ENCODE peak calls at places on chromosomes 13 and 19, in four cellular contexts. F is IMR-90, C is K562, U is GM12878. Q is an unnamed sample.

GRCh38 chr13:50518791-50519201 is 324.7 kb downstream of the DLEU7 start:
- DNase-seq in F (peak), U (no peak), C (no peak), Q (no peak)

GRCh38 chr13:111027481-111028439 is 87.3 kb upstream of the ARHGEF7 start:
- DNase-seq in F (peak), U (no peak), C (no peak), Q (no peak)

GRCh38 chr19:44539236-44539819 is 9.9 kb upstream of the CEACAM20 start:
- DNase-seq in F (peak), C (no peak), U (no peak), Q (no peak)

GRCh38 chr13:37443538-37443937 is 155.0 kb downstream of the POSTN start:
- DNase-seq in U (no peak), F (peak), C (no peak), Q (no peak)

GRCh38 chr19:35792312-35792711 is 16.9 kb downstream of the ARHGAP33 start:
- DNase-seq in F (no peak), C (no peak), U (no peak), Q (no peak)

GRCh38 chr19:30516586-30516985 is 144.4 kb downstream of the ZNF536 start:
- DNase-seq in F (no peak), C (no peak), U (no peak), Q (no peak)

GRCh38 chr13:30113531-30113930 is 193.8 kb downstream of the KATNAL1 start:
- DNase-seq in C (no peak), U (no peak), F (no peak), Q (no peak)

GRCh38 chr13:93819331-93819730 is 592.7 kb downstream of the GPC6 start:
- DNase-seq in C (no peak), F (no peak), U (no peak), Q (no peak)

GRCh38 chr13:98972627-98973026 is 5.2 kb downstream of the DOCK9 start:
- DNase-seq in C (no peak), U (no peak), F (peak), Q (no peak)

GRCh38 chr13:110239280-110240120 is 67.5 kb downstream of the COL4A1 start:
- DNase-seq in C (no peak), F (no peak), U (no peak), Q (peak)

GRCh38 chr13:58085819-58086218 is 454.3 kb downstream of the PCDH17 start:
- DNase-seq in C (no peak), U (no peak), F (no peak), Q (no peak)

DNA sequence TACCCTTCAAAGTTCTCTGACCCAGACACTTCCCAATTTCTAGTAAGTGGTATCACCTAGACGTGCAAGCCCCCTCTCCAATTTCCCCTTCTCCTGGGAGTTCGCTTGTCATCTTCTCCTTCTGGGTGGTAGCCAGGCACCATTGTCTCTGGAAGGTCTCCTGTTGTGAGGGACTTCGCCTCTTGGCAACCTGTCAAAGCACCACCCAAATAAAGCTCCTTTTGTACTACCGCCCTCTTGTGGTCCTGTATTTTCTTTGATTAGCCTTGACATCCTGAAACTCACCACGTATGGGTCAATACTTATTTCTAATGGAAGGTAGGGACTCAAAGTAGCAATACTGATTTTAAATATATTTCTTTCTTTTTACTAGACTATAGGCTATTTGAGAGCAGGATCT is 8.2 kb downstream of the GPC5 start:
- DNase-seq in C (peak), F (peak), U (no peak), Q (peak)
- TF ChIP-seq CHD1 in C (no peak), F (no peak), U (no peak), Q (no peak)

GRCh38 chr19:51289635-51290034 is 21.8 kb upstream of the IGLON5 start:
- DNase-seq in C (no peak), U (no peak), F (no peak), Q (no peak)
- TF ChIP-seq RFX5 in C (no peak), U (no peak), F (no peak), Q (no peak)

GRCh38 chr19:47483800-47484690 is at the start of gene KPTN:
- DNase-seq in F (peak), C (peak), U (peak), Q (peak)

GRCh38 chr19:47481460-47482052 is 2.5 kb downstream of the KPTN start:
- DNase-seq in U (no peak), C (no peak), F (no peak), Q (no peak)

GRCh38 chr19:47485210-47485609 is 1.2 kb upstream of the KPTN start:
- DNase-seq in C (no peak), F (no peak), U (no peak), Q (no peak)

GRCh38 chr19:47480658-47481057 is 3.4 kb downstream of the KPTN start:
- DNase-seq in F (no peak), C (no peak), U (no peak), Q (no peak)

DNA sequence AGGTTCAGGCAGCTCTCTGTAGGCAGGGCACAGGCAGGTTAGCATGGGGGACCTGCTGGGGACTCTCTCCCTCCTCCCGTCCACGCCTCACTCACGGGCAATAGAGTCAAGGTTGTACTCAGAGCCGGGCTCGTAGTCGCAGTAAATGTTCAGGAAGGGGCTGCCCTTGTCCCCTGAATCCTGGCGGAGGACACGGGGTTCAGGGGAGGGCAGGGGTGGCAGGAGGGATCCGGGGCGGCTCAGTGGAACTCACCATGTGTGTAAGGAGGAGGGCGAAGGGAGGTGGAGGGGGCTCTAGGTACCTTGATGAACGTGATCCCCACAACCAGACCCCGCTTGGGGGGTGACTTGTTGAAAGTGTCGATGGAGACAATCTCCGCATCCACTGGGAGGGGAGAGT is 819 bp downstream of the KPTN start:
- DNase-seq in U (no peak), F (no peak), C (no peak), Q (no peak)
- H3K9ac ChIP-seq in U (peak), F (peak), C (peak), Q (peak)

GRCh38 chr13:112144616-112145220 is 77.8 kb downstream of the SOX1 start:
- DNase-seq in U (no peak), F (no peak), C (no peak), Q (no peak)

GRCh38 chr13:112142401-112142930 is 75.5 kb downstream of the SOX1 start:
- DNase-seq in F (no peak), U (no peak), C (no peak), Q (no peak)

GRCh38 chr13:112141643-112142400 is 74.9 kb downstream of the SOX1 start:
- DNase-seq in F (no peak), C (no peak), U (no peak), Q (no peak)

GRCh38 chr13:112143753-112144615 is 77.0 kb downstream of the SOX1 start:
- DNase-seq in C (no peak), F (no peak), U (no peak), Q (no peak)

GRCh38 chr13:112143046-112143752 is 76.2 kb downstream of the SOX1 start:
- DNase-seq in F (no peak), C (no peak), U (no peak), Q (no peak)
- TF ChIP-seq CHD1 in F (no peak), C (no peak), U (no peak), Q (no peak)

DNA sequence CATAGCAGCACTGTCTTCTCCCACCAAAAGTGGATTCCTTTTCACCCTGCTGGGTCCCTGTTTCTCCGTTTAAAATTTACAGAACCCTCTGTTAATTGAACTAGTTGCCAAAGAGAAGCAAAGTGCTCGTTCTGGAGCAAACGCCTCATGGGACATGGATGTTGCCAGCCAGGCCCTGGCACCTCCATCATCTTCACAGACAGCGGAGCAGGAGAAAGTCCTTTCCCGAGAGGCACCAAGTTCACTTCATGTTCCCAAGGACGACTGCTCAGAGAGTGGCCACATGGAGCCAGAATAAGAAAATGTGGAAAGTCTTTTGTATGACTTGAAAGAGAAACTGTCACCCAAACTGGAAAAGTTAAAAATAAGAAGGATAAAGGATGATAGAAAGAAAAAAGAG is 151.5 kb downstream of the SOX1 start:
- DNase-seq in U (no peak), F (no peak), C (no peak), Q (no peak)
- TF ChIP-seq RFX5 in U (no peak), F (no peak), C (no peak), Q (no peak)

DNA sequence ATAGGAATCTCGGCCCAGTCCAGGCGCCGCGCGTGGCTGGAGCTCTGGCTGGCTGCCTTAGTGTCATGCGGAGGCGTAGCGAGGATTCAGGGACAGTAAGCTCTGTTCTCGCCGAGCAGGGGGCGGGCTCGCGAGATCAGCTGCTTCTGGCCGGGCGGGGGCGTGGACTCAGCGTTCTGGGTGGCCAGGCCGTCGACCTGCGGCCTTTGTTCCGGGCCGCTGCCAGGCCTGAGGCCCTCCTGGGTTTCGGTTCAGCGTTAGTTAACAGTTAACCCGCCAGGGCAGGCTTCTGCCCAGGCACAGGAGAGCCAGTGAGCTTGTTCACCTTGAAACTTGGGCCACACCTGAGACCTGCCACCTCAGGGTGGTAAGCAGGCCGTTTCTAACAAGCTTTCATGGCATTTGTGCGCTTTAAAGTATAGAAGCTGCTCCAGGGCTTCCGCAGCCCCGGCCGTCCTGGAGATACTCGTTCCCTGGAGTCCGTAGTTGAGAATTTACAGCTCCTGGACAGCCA is 332.2 kb upstream of the SGCG start:
- DNase-seq in C (peak), U (no peak), F (no peak), Q (peak)
- H3K9ac ChIP-seq in C (no peak), U (no peak), F (no peak), Q (no peak)

GRCh38 chr19:4506449-4507149 is 11.7 kb downstream of the PLIN4 start:
- DNase-seq in U (no peak), F (peak), C (no peak), Q (no peak)
- TF ChIP-seq CHD1 in U (no peak), F (no peak), C (no peak), Q (no peak)

DNA sequence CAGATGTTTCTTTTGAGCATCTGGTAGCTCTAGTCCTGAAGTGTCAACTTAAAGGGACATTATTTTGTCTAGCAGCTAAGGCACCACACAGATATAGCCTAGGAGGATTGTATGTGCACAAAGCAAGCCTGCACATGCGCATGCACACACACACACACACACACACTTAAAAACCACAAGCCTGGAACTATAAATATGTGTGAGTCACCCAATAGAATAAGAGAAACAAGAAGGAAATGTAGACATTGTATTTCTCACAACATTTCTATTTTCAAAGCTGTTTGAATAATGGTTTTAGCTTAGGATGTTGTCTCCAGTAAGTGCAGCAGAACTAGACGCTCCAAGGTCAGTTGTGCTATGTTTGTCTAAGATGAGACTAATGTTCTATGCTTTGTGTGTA is 516.5 kb downstream of the SUCLA2 start:
- DNase-seq in U (no peak), F (peak), C (no peak), Q (no peak)
- TF ChIP-seq RFX5 in U (no peak), F (no peak), C (no peak), Q (no peak)